ENCODE peak calls at places on chromosomes 4 and X, in eight cellular contexts. Z is Caco-2; Q is GM23338; S is transverse colon; D is CD4-positive, CD25-positive, alpha-beta regulatory T cell; E is colonic mucosa; Y is uterus; A is lower lobe of right lung. B is an unnamed sample.

GRCh38 chr4:29151584-29151983 is 1568.6 kb upstream of the PCDH7 start:
- DNase-seq in Y (no peak), A (no peak), S (no peak), Q (no peak), Z (no peak), D (no peak), E (no peak), B (no peak)

GRCh38 chrX:78624884-78625283 is 34.2 kb downstream of the RTL3 start:
- DNase-seq in Q (no peak), Y (no peak), E (no peak), S (no peak), A (no peak), D (no peak), Z (no peak), B (no peak)

GRCh38 chrX:46325312-46325877 is 219.8 kb downstream of the ZNF674 start:
- DNase-seq in A (peak; percentile 52), Y (no peak), Q (peak; percentile 58), D (no peak), S (no peak), Z (peak; percentile 36), E (no peak), B (no peak)

GRCh38 chr4:17577660-17578481 is 873 bp downstream of the LAP3 start:
- DNase-seq in Z (peak; percentile 22), Y (peak; percentile 40), Q (peak; percentile 18), D (no peak), E (peak; percentile 56), S (peak; percentile 57), A (peak; percentile 66), B (peak; percentile 65)

GRCh38 chr4:164716901-164717300 is 37.0 kb upstream of the SMIM31 start:
- DNase-seq in Q (peak; percentile 74), Z (peak; percentile 34), A (no peak), Y (no peak), E (no peak), S (no peak), D (no peak), B (no peak)

GRCh38 chr4:86972997-86973396 is 38.2 kb downstream of the AFF1 start:
- DNase-seq in Q (peak; percentile 52), E (peak; percentile 86), D (no peak), S (peak; percentile 63), A (peak; percentile 67), Y (no peak), Z (peak; percentile 30), B (no peak)

GRCh38 chr4:98601719-98602118 is 56.7 kb downstream of the TSPAN5 start:
- DNase-seq in A (no peak), S (no peak), Y (no peak), Z (no peak), D (peak; percentile 45), Q (no peak), E (no peak), B (no peak)

GRCh38 chr4:36241771-36242170 is 2.5 kb downstream of the ARAP2 start:
- DNase-seq in D (peak; percentile 84), Q (no peak), Z (no peak), A (no peak), S (no peak), E (no peak), Y (no peak), B (no peak)

GRCh38 chrX:136784231-136784630 is 3.5 kb upstream of the ARHGEF6 start:
- DNase-seq in E (no peak), D (no peak), Z (no peak), S (no peak), Y (no peak), A (no peak), Q (no peak), B (no peak)

GRCh38 chr4:139840773-139841172 is 175.2 kb downstream of the MGST2 start:
- DNase-seq in A (no peak), E (no peak), Y (no peak), Z (no peak), D (no peak), Q (no peak), S (no peak), B (no peak)

GRCh38 chr4:127501103-127501502 is 131.7 kb upstream of the INTU start:
- DNase-seq in Y (no peak), D (no peak), A (no peak), E (no peak), Z (no peak), Q (no peak), S (no peak), B (no peak)

GRCh38 chr4:115834441-115834840 is 721.0 kb upstream of the NDST4 start:
- DNase-seq in E (peak; percentile 28), A (no peak), S (peak; percentile 11), D (no peak), Y (no peak), Q (no peak), Z (no peak), B (no peak)

GRCh38 chr4:30716671-30717207 is 3.4 kb upstream of the PCDH7 start:
- DNase-seq in S (no peak), D (no peak), A (no peak), Z (no peak), Q (peak; percentile 57), E (peak; percentile 20), Y (no peak), B (no peak)

GRCh38 chr4:85939595-85939994 is 420.3 kb downstream of the MAPK10 start:
- DNase-seq in E (no peak), S (no peak), D (no peak), Y (no peak), Z (no peak), A (no peak), Q (no peak), B (no peak)
- H3K4me3 ChIP-seq in E (no peak overlapping the region), S (no peak overlapping the region), D (no peak overlapping the region), Y (no peak overlapping the region), Z (no peak overlapping the region), A (no peak overlapping the region), Q (no peak overlapping the region), B (no peak overlapping the region)

DNA sequence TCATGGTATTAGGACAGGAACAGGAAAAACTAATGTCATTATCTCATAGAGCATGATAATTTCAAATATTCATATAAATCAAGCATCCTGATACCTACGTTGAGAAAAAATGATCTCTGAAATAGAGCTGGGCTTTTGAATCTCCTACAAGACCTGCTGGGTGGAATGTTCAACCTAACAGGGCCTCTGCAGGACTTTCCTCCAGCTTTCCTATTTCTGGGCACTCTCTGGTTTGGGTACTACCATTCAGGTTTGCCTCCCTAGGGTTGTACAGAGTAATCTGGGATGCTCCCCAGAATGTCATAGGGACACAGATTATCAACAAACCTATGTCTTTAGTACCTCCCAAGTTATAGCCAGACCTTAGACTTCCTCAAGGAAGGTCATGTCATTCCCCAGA is 108.9 kb downstream of the CDS1 start:
- DNase-seq in D (no peak), A (no peak), Z (no peak), Q (no peak), S (no peak), E (no peak), Y (no peak), B (no peak)
- H3K36me3 ChIP-seq in D (no peaks in the 10 kb centered on the region), A (peaks cover 98% of the 10 kb centered on the region), Z (no peaks in the 10 kb centered on the region), Q (peaks cover 47% of the 10 kb centered on the region), S (peaks cover 36% of the 10 kb centered on the region), E (no peaks in the 10 kb centered on the region), Y (no peaks in the 10 kb centered on the region), B (peaks cover 79% of the 10 kb centered on the region)

DNA sequence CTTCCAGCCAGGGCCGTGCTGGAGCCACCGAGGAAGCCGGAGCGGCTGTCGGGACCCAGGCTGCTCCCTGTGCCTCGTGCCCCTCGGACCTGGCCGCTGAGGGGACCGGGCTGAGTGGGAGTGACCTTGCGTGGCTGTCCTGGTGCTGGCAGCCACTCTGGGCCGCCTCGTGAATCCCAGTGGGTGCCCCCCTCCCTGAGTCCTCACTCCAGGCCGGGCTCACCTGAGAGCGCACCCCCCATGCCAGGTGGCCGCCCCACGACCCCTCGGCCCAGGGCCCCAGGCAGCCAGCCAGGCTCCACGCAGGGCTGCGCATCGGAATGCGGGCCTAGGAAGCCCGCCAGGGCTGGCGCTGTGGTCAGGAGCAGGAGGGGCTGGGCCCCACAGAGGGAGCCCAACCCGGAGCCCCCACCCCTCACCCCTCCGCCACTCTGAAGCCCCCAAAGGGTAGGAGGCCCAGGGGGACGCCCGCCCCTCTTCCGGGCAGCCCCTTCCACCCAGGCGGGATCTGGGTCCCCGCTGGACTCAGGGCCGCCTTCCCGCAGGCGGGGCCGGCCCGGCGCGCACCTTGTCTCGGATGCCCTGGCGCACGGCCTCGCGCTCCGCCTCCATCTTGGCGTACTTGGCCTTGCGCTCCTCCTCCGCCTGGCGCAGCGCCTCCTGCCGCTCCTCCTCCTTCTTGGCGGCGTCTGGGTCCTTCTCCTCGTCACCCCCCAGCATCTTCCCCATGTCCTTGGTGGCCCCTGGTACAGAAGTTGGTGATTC is 33.9 kb downstream of the CPLX1 start:
- DNase-seq in E (peak; percentile 56), Z (no peak), Q (peak; percentile 85), Y (peak; percentile 63), S (peak; percentile 55), A (peak; percentile 60), D (peak; percentile 52), B (no peak)
- H3K4me3 ChIP-seq in E (peak overlapping the region; percentile 19), Z (no peak overlapping the region), Q (peak overlapping the region; percentile 44), Y (peak overlapping the region; percentile 37), S (no peak overlapping the region), A (peak overlapping the region; percentile 27), D (no peak overlapping the region), B (no peak overlapping the region)

DNA sequence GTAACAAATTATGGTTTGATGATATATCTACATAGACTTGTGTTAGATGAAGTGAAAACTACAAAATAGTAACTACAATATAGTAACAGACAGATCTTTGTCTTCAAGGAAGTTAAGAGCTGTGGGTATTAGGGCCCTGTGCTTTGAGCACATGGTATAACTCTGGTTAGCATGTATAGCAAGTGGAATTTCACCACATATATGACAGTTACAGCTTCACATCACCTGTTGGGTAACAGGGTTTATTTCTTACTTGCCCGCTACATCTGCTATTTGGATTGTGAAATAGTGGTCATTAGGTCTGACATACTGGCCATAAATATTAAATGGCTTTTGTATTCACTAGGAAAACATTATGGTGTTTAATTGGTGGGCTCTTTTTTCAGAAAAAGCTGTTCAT is 20.2 kb downstream of the OFD1 start:
- DNase-seq in E (no peak), Q (no peak), Y (no peak), Z (peak; percentile 20), D (no peak), S (no peak), A (no peak), B (no peak)
- H3K36me3 ChIP-seq in E (no peaks in the 10 kb centered on the region), Q (peaks cover 12% of the 10 kb centered on the region), Y (peaks cover 2% of the 10 kb centered on the region), Z (no peaks in the 10 kb centered on the region), D (peaks cover 54% of the 10 kb centered on the region), S (no peaks in the 10 kb centered on the region), A (peaks cover 50% of the 10 kb centered on the region), B (peaks cover 8% of the 10 kb centered on the region)

GRCh38 chrX:108437354-108437753 is 868 bp downstream of the COL4A6 start:
- DNase-seq in S (no peak), D (no peak), Y (no peak), Q (no peak), A (no peak), Z (no peak), E (no peak), B (no peak)
- H3K4me3 ChIP-seq in S (no peak overlapping the region), D (no peak overlapping the region), Y (peak overlapping the region; percentile 38), Q (peak overlapping the region; percentile 78), A (no peak overlapping the region), Z (peak overlapping the region; percentile 25), E (no peak overlapping the region), B (peak overlapping the region; percentile 33)

B was measured in right atrium auricular region.